ENCODE peak calls at places on chromosomes 12 and 14, in five cellular contexts. One of them, this sample, is unnamed.
A peak's percentile ranks its signal among the peaks of the same experiment; 100 is the strongest.

GRCh38 chr12:90974286-90974685 is 19.3 kb upstream of the CCER1 start:
- DNase-seq in astrocyte of the spinal cord: peak; percentile 44
- DNase-seq in cardiac fibroblast: no peak
- DNase-seq in AG09319: no peak
- DNase-seq in RWPE1: peak; percentile 20
- DNase-seq in this sample: no peak

GRCh38 chr12:9753042-9753820 is 7.5 kb downstream of the CD69 start:
- DNase-seq in cardiac fibroblast: no peak
- DNase-seq in AG09319: no peak
- DNase-seq in RWPE1: no peak
- DNase-seq in astrocyte of the spinal cord: no peak
- DNase-seq in this sample: no peak

GRCh38 chr14:54356172-54356571 is 40.6 kb upstream of the CDKN3 start:
- DNase-seq in astrocyte of the spinal cord: peak; percentile 65
- DNase-seq in RWPE1: peak; percentile 20
- DNase-seq in cardiac fibroblast: no peak
- DNase-seq in AG09319: no peak
- DNase-seq in this sample: no peak

GRCh38 chr14:49966304-49966809 is 73.5 kb downstream of the ARF6 start:
- DNase-seq in AG09319: no peak
- DNase-seq in astrocyte of the spinal cord: no peak
- DNase-seq in RWPE1: no peak
- DNase-seq in cardiac fibroblast: peak; percentile 53
- DNase-seq in this sample: no peak

GRCh38 chr12:68977335-68977734 is 44.4 kb upstream of the CPM start:
- DNase-seq in astrocyte of the spinal cord: no peak
- DNase-seq in AG09319: no peak
- DNase-seq in RWPE1: no peak
- DNase-seq in cardiac fibroblast: no peak
- DNase-seq in this sample: no peak

GRCh38 chr12:118038122-118038521 is 21.6 kb downstream of the RFC5 start:
- DNase-seq in RWPE1: no peak
- DNase-seq in cardiac fibroblast: no peak
- DNase-seq in AG09319: no peak
- DNase-seq in astrocyte of the spinal cord: no peak
- DNase-seq in this sample: no peak

GRCh38 chr14:30389134-30389900 is 169.6 kb upstream of the G2E3 start:
- DNase-seq in RWPE1: peak; percentile 5
- DNase-seq in astrocyte of the spinal cord: peak; percentile 8
- DNase-seq in AG09319: no peak
- DNase-seq in cardiac fibroblast: peak; percentile 20
- DNase-seq in this sample: no peak

GRCh38 chr14:69648480-69649414 is 37.4 kb downstream of the SUSD6 start:
- DNase-seq in cardiac fibroblast: peak; percentile 63
- DNase-seq in RWPE1: no peak
- DNase-seq in AG09319: no peak
- DNase-seq in astrocyte of the spinal cord: peak; percentile 68
- DNase-seq in this sample: no peak

GRCh38 chr14:104307246-104307626 is 168.8 kb downstream of the KIF26A start:
- DNase-seq in AG09319: no peak
- DNase-seq in RWPE1: no peak
- DNase-seq in astrocyte of the spinal cord: no peak
- DNase-seq in cardiac fibroblast: no peak
- DNase-seq in this sample: peak; percentile 80

GRCh38 chr12:26748741-26749431 is 84.1 kb downstream of the ITPR2 start:
- DNase-seq in RWPE1: peak; percentile 42
- DNase-seq in astrocyte of the spinal cord: peak; percentile 89
- DNase-seq in AG09319: peak; percentile 18
- DNase-seq in cardiac fibroblast: peak; percentile 53
- DNase-seq in this sample: no peak

GRCh38 chr12:93763746-93764147 is 86.6 kb downstream of the CRADD start:
- DNase-seq in RWPE1: peak; percentile 12
- DNase-seq in cardiac fibroblast: no peak
- DNase-seq in astrocyte of the spinal cord: no peak
- DNase-seq in AG09319: no peak
- DNase-seq in this sample: no peak

GRCh38 chr14:92917956-92918355 is 5.0 kb upstream of the CHGA start:
- DNase-seq in RWPE1: no peak
- DNase-seq in AG09319: no peak
- DNase-seq in cardiac fibroblast: no peak
- DNase-seq in astrocyte of the spinal cord: no peak
- DNase-seq in this sample: peak; percentile 59

GRCh38 chr12:118055144-118055557 is 5.8 kb downstream of the WSB2 start:
- DNase-seq in cardiac fibroblast: peak; percentile 29
- DNase-seq in RWPE1: no peak
- DNase-seq in astrocyte of the spinal cord: peak; percentile 27
- DNase-seq in AG09319: no peak
- DNase-seq in this sample: no peak

GRCh38 chr12:31226639-31227038 is 99.3 kb downstream of the SINHCAF start:
- DNase-seq in cardiac fibroblast: no peak
- DNase-seq in AG09319: no peak
- DNase-seq in RWPE1: no peak
- DNase-seq in astrocyte of the spinal cord: no peak
- DNase-seq in this sample: no peak

GRCh38 chr12:49967777-49968250 is 4.9 kb upstream of the AQP6 start:
- DNase-seq in cardiac fibroblast: no peak
- DNase-seq in astrocyte of the spinal cord: no peak
- DNase-seq in AG09319: no peak
- DNase-seq in RWPE1: no peak
- DNase-seq in this sample: no peak

DNA sequence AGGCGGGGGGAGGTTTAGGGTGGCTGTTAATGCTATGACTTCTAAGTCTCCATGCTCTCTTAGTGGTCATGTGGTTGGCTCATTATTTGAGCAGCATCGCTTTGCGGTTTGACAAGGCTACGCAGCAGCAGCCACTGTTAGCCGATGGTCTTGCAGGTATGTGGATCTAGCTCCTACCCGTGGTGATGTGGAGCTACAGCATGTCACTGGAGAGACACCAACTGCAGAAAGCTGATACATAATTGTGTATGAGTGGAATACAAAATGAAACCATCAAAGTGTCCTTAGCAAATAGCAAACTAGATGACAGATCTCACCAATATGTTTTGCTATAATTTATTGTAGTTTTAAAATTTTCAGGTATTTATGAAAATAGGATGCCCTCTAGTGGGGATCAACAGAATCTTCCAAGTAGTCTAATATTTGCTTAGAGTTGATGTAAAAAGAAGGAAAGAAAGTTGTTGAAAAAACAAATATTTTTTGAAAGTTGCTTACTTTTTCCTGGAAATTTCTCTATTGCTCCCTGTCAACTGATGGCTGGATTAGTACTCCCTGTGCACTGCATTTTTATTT is 94.9 kb downstream of the NAV3 start:
- DNase-seq in cardiac fibroblast: peak; percentile 96
- DNase-seq in AG09319: peak; percentile 92
- DNase-seq in astrocyte of the spinal cord: peak; percentile 97
- DNase-seq in RWPE1: peak; percentile 66
- DNase-seq in this sample: peak; percentile 34
- TF ChIP-seq CTCF in cardiac fibroblast: peak; percentile 97
- TF ChIP-seq CTCF in AG09319: peak; percentile 96
- TF ChIP-seq CTCF in astrocyte of the spinal cord: peak; percentile 99
- TF ChIP-seq CTCF in RWPE1: peak; percentile 98
- TF ChIP-seq CTCF in this sample: peak; percentile 100

GRCh38 chr14:57179273-57179672 is 89.4 kb downstream of the EXOC5 start:
- DNase-seq in cardiac fibroblast: no peak
- DNase-seq in astrocyte of the spinal cord: no peak
- DNase-seq in RWPE1: no peak
- DNase-seq in AG09319: no peak
- DNase-seq in this sample: no peak

DNA sequence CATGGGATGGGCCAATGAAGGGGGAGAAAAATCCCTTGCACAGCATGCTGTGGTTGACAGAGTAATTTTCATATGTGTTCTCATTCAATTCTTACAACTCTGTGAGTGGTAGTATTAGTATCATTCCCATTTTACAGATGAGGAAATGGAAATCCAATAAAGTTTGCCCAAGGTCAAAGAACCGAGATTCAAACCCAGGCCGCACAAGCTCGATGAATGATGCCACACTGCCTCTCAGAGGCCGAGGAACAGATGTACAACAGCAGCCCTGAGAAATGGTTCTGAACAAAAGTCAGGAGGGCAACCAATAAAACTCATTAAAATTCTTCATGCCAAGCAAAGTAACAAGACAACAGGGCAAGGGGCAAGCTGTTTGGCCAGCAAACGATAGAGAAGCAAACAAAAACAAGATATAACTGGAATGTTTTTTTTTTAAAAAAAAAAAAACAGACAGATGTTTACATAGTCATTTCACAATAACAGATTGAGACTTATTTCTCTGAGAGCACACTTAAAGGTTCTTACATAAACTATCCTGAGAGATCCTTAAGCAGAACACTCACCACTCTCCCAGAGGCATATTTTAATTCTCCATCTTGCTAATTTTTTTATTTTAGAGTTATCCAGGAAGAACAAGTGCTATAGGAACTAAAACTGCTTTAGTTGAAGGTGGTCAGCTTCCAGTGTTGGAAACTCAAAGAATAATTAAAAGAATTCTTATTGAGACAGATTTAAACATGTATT is 85.8 kb downstream of the EXOC5 start:
- DNase-seq in cardiac fibroblast: peak; percentile 7
- DNase-seq in astrocyte of the spinal cord: no peak
- DNase-seq in RWPE1: peak; percentile 16
- DNase-seq in AG09319: no peak
- DNase-seq in this sample: no peak
- TF ChIP-seq CTCF in cardiac fibroblast: peak; percentile 34
- TF ChIP-seq CTCF in astrocyte of the spinal cord: peak; percentile 35
- TF ChIP-seq CTCF in RWPE1: peak; percentile 29
- TF ChIP-seq CTCF in AG09319: peak; percentile 7
- TF ChIP-seq CTCF in this sample: peak; percentile 69

GRCh38 chr14:20559461-20559904 is 1.4 kb downstream of the RNASE9 start:
- DNase-seq in AG09319: no peak
- DNase-seq in cardiac fibroblast: no peak
- DNase-seq in RWPE1: no peak
- DNase-seq in astrocyte of the spinal cord: no peak
- DNase-seq in this sample: no peak

GRCh38 chr14:20564501-20564997 is 3.7 kb upstream of the RNASE9 start:
- DNase-seq in RWPE1: no peak
- DNase-seq in AG09319: no peak
- DNase-seq in astrocyte of the spinal cord: no peak
- DNase-seq in cardiac fibroblast: no peak
- DNase-seq in this sample: no peak

GRCh38 chr14:20557212-20557542 is 3.7 kb downstream of the RNASE9 start:
- DNase-seq in cardiac fibroblast: no peak
- DNase-seq in RWPE1: no peak
- DNase-seq in AG09319: no peak
- DNase-seq in astrocyte of the spinal cord: no peak
- DNase-seq in this sample: no peak

GRCh38 chr14:20563966-20564365 is 3.1 kb upstream of the RNASE9 start:
- DNase-seq in AG09319: no peak
- DNase-seq in RWPE1: no peak
- DNase-seq in cardiac fibroblast: no peak
- DNase-seq in astrocyte of the spinal cord: no peak
- DNase-seq in this sample: no peak

GRCh38 chr14:20560961-20561360 is at the start of gene RNASE9:
- DNase-seq in AG09319: no peak
- DNase-seq in astrocyte of the spinal cord: no peak
- DNase-seq in RWPE1: no peak
- DNase-seq in cardiac fibroblast: no peak
- DNase-seq in this sample: no peak
- TF ChIP-seq CTCF in AG09319: no peak
- TF ChIP-seq CTCF in astrocyte of the spinal cord: no peak
- TF ChIP-seq CTCF in RWPE1: no peak
- TF ChIP-seq CTCF in cardiac fibroblast: no peak
- TF ChIP-seq CTCF in this sample: no peak

DNA sequence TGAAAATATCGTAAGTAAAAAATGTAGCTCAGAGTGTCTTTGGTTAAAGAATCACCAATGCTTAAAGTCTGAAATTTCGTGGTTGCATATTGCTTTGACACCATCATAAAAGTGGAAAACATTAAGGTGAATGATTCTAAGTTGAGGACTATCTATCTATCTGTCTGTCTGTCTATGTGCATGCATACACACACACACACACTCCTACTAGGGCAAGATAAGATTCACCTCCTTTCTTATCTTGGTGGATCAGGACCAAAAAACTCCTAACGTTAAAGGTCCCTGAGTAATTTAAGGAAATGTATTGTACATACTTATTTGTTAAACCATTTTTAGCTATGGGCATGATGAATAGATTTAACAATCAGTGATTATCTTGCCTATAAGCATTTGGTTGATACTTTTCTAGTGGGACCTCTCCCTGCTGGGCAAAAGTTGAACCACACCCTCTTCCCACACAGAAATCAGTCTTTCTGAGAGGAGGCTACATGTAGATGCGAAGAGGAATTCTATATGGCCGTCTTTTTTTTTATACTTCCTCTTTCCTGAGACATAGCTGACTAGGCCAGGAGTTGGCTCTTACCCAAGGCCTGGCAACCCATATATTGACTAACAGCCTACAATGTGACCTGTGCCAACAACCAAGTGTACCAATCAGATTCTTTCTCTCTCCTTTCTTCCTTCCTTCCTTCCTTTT is 19.3 kb upstream of the LLPH start:
- DNase-seq in RWPE1: no peak
- DNase-seq in astrocyte of the spinal cord: no peak
- DNase-seq in AG09319: no peak
- DNase-seq in cardiac fibroblast: peak; percentile 27
- DNase-seq in this sample: no peak
- TF ChIP-seq CTCF in RWPE1: no peak
- TF ChIP-seq CTCF in astrocyte of the spinal cord: no peak
- TF ChIP-seq CTCF in AG09319: no peak
- TF ChIP-seq CTCF in cardiac fibroblast: peak; percentile 33
- TF ChIP-seq CTCF in this sample: peak; percentile 32

DNA sequence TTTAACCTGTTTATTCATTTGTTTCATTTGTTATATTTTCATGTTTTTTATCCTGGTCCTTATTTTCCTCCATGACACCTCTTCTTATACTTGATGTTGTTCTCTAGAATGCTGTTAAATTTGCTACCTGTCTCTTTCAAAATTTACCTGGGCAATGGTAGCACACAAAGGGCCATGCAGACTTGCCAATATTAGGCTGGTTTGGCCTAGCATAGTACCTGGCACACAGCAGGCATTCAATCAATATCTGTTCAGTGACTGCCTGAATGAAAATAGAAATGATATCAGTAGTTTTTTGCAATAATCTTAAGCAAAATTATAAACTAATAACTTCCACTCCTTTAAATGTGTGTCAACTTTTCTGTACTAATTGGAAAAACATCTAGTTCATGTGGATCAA is 325.1 kb downstream of the APAF1 start:
- DNase-seq in cardiac fibroblast: no peak
- DNase-seq in AG09319: no peak
- DNase-seq in RWPE1: no peak
- DNase-seq in astrocyte of the spinal cord: no peak
- DNase-seq in this sample: no peak
- TF ChIP-seq CTCF in cardiac fibroblast: no peak
- TF ChIP-seq CTCF in AG09319: no peak
- TF ChIP-seq CTCF in RWPE1: no peak
- TF ChIP-seq CTCF in astrocyte of the spinal cord: no peak
- TF ChIP-seq CTCF in this sample: no peak

This sample was measured in chondrocyte.